ENCODE peak calls at places on chromosomes 16 and 17, in ten cellular contexts. N is activated naive CD4-positive, alpha-beta T cell treated with Interleukin-2 at 50 U/mL for 16 hours; Y is germinal center; G is stimulated activated naive CD8-positive, alpha-beta T cell treated with anti-CD3 and anti-CD28 coated beads, Interleukin-15, Interleukin-2, amounts not matched to agents 100 U/mL and 50 U/mL, for 24 hours; H is GM10248; I is RWPE2; A is T follicular helper cell; S is A549; V is dorsolateral prefrontal cortex; O is activated T-helper 9 cell treated with anti-CD3 and anti-CD28 coated beads, Interleukin-2, amount 50 U/mL, for 16 hours. D is an unnamed sample.

GRCh38 chr16:48535831-48536599 is 74.0 kb downstream of the N4BP1 start:
- DNase-seq in N (no peak), Y (no peak), G (peak; percentile 47), H (peak; percentile 79), I (no peak), A (no peak), S (no peak), V (no peak), O (no peak), D (no peak)

GRCh38 chr16:985237-985636 is 3.7 kb downstream of the SOX8 start:
- DNase-seq in N (no peak), Y (no peak), G (no peak), H (no peak), I (no peak), A (no peak), S (no peak), V (peak; percentile 78), O (no peak), D (no peak)

GRCh38 chr16:69890114-69890890 is 60.8 kb upstream of the CLEC18A start:
- DNase-seq in N (no peak), Y (no peak), G (no peak), H (no peak), I (no peak), A (no peak), S (no peak), V (peak; percentile 84), O (no peak), D (peak; percentile 37)

GRCh38 chr17:18877104-18877503 is 19.2 kb downstream of the PRPSAP2 start:
- DNase-seq in N (no peak), Y (no peak), G (no peak), H (no peak), I (no peak), A (no peak), S (peak; percentile 21), V (no peak), O (no peak), D (no peak)

GRCh38 chr17:13851889-13852288 is 217.4 kb upstream of the COX10 start:
- DNase-seq in N (no peak), Y (no peak), G (no peak), H (no peak), I (no peak), A (no peak), S (no peak), V (no peak), O (no peak), D (no peak)

GRCh38 chr17:40122944-40123810 is 1.4 kb downstream of the MSL1 start:
- DNase-seq in N (peak; percentile 67), Y (peak; percentile 51), G (peak; percentile 68), H (peak; percentile 66), I (no peak), A (no peak), S (peak; percentile 72), V (no peak), O (no peak), D (peak; percentile 50)

GRCh38 chr16:68668266-68668665 is 23.2 kb downstream of the CDH3 start:
- DNase-seq in N (no peak), Y (no peak), G (peak; percentile 27), H (no peak), I (peak; percentile 89), A (no peak), S (no peak), V (no peak), O (no peak), D (no peak)

GRCh38 chr17:77875881-77876509 is 82.5 kb upstream of the TNRC6C start:
- DNase-seq in N (peak; percentile 24), Y (peak; percentile 65), G (no peak), H (no peak), I (no peak), A (no peak), S (peak; percentile 49), V (no peak), O (no peak), D (no peak)

GRCh38 chr17:4743898-4744297 is 4.2 kb upstream of the CXCL16 start:
- DNase-seq in N (no peak), Y (no peak), G (no peak), H (no peak), I (no peak), A (no peak), S (no peak), V (no peak), O (no peak), D (no peak)

GRCh38 chr17:73462830-73463229 is 151.0 kb upstream of the CDC42EP4 start:
- DNase-seq in N (no peak), Y (no peak), G (no peak), H (no peak), I (no peak), A (no peak), S (no peak), V (no peak), O (no peak), D (no peak)

GRCh38 chr17:43015579-43015978 is 6.6 kb downstream of the VAT1 start:
- DNase-seq in N (no peak), Y (no peak), G (no peak), H (no peak), I (no peak), A (no peak), S (no peak), V (no peak), O (no peak), D (no peak)

GRCh38 chr17:58402679-58403078 is 14.7 kb downstream of the RNF43 start:
- DNase-seq in N (no peak), Y (no peak), G (no peak), H (no peak), I (peak; percentile 81), A (no peak), S (no peak), V (no peak), O (no peak), D (no peak)

GRCh38 chr16:47966325-47966724 is 189.5 kb downstream of the ABCC12 start:
- DNase-seq in N (no peak), Y (no peak), G (no peak), H (no peak), I (no peak), A (no peak), S (no peak), V (no peak), O (no peak), D (no peak)

GRCh38 chr17:79332011-79332410 is 257.4 kb downstream of the ENGASE start:
- DNase-seq in N (no peak), Y (no peak), G (no peak), H (no peak), I (no peak), A (no peak), S (no peak), V (no peak), O (no peak), D (no peak)

GRCh38 chr16:27312580-27313421 is 973 bp upstream of the IL4R start:
- DNase-seq in N (no peak), Y (no peak), G (no peak), H (no peak), I (no peak), A (no peak), S (no peak), V (no peak), O (no peak), D (no peak)

GRCh38 chr17:33112763-33113162 is 121.1 kb downstream of the SPACA3 start:
- DNase-seq in N (no peak), Y (no peak), G (no peak), H (no peak), I (peak; percentile 97), A (no peak), S (peak; percentile 97), V (no peak), O (no peak), D (no peak)

GRCh38 chr16:80973991-80974390 is 32.7 kb downstream of the CMC2 start:
- DNase-seq in N (no peak), Y (no peak), G (no peak), H (no peak), I (no peak), A (no peak), S (no peak), V (no peak), O (no peak), D (no peak)

GRCh38 chr17:6928193-6928592 is 67.7 kb upstream of the ALOX12 start:
- DNase-seq in N (no peak), Y (no peak), G (no peak), H (no peak), I (no peak), A (no peak), S (no peak), V (no peak), O (no peak), D (no peak)

GRCh38 chr16:85520853-85521736 is 92.0 kb upstream of the GSE1 start:
- DNase-seq in N (no peak), Y (no peak), G (no peak), H (no peak), I (no peak), A (no peak), S (no peak), V (no peak), O (no peak), D (no peak)

GRCh38 chr17:2828396-2829038 is 32.3 kb downstream of the RAP1GAP2 start:
- DNase-seq in N (peak; percentile 81), Y (peak; percentile 87), G (peak; percentile 90), H (peak; percentile 89), I (no peak), A (peak; percentile 59), S (peak; percentile 82), V (peak; percentile 63), O (peak; percentile 70), D (peak; percentile 89)

GRCh38 chr16:75238132-75238852 is 13.1 kb downstream of the BCAR1 start:
- DNase-seq in N (no peak), Y (no peak), G (no peak), H (no peak), I (no peak), A (no peak), S (no peak), V (peak; percentile 91), O (no peak), D (no peak)

GRCh38 chr16:68190099-68190498 is 45.8 kb downstream of the ESRP2 start:
- DNase-seq in N (no peak), Y (no peak), G (no peak), H (no peak), I (no peak), A (no peak), S (no peak), V (no peak), O (no peak), D (no peak)

GRCh38 chr17:4599505-4600281 is 15.4 kb downstream of the SMTNL2 start:
- DNase-seq in N (no peak), Y (no peak), G (no peak), H (no peak), I (no peak), A (no peak), S (no peak), V (no peak), O (no peak), D (peak; percentile 4)

GRCh38 chr17:45906927-45907622 is 12.7 kb downstream of the MAPT start:
- DNase-seq in N (peak; percentile 49), Y (no peak), G (peak; percentile 48), H (no peak), I (no peak), A (no peak), S (no peak), V (no peak), O (no peak), D (no peak)

D was measured in endothelial cell.